ENCODE peak calls at places on chromosome 21, in six cellular contexts. One of them, this sample, is unnamed.

GRCh38 chr21:15421521-15421920 is 308.3 kb upstream of the USP25 start:
- DNase-seq in cardiac muscle cell: no peak
- DNase-seq in GM23338: no peak
- DNase-seq in ovary: no peak
- DNase-seq in IMR-90: no peak
- DNase-seq in body of pancreas: no peak
- DNase-seq in this sample: no peak

GRCh38 chr21:29182674-29183073 is 52.2 kb downstream of the MAP3K7CL start:
- DNase-seq in ovary: no peak
- DNase-seq in cardiac muscle cell: no peak
- DNase-seq in body of pancreas: no peak
- DNase-seq in IMR-90: peak
- DNase-seq in GM23338: no peak
- DNase-seq in this sample: no peak

GRCh38 chr21:18959817-18960216 is 556.2 kb upstream of the TMPRSS15 start:
- DNase-seq in body of pancreas: no peak
- DNase-seq in cardiac muscle cell: no peak
- DNase-seq in GM23338: no peak
- DNase-seq in IMR-90: no peak
- DNase-seq in ovary: no peak
- DNase-seq in this sample: no peak

GRCh38 chr21:37389456-37389855 is 22.9 kb downstream of the DYRK1A start:
- DNase-seq in ovary: no peak
- DNase-seq in cardiac muscle cell: no peak
- DNase-seq in body of pancreas: no peak
- DNase-seq in IMR-90: no peak
- DNase-seq in GM23338: no peak
- DNase-seq in this sample: no peak

GRCh38 chr21:38306833-38307232 is 50.0 kb downstream of the KCNJ15 start:
- DNase-seq in body of pancreas: no peak
- DNase-seq in ovary: no peak
- DNase-seq in IMR-90: peak
- DNase-seq in GM23338: no peak
- DNase-seq in cardiac muscle cell: no peak
- DNase-seq in this sample: no peak

GRCh38 chr21:42666023-42666747 is 12.8 kb downstream of the PDE9A start:
- DNase-seq in cardiac muscle cell: no peak
- DNase-seq in IMR-90: no peak
- DNase-seq in GM23338: peak
- DNase-seq in body of pancreas: no peak
- DNase-seq in ovary: no peak
- DNase-seq in this sample: no peak

GRCh38 chr21:26177187-26177586 is 6.6 kb upstream of the APP start:
- DNase-seq in cardiac muscle cell: no peak
- DNase-seq in GM23338: no peak
- DNase-seq in body of pancreas: no peak
- DNase-seq in IMR-90: no peak
- DNase-seq in ovary: no peak
- DNase-seq in this sample: no peak

GRCh38 chr21:17783816-17784598 is 35.1 kb downstream of the C21orf91 start:
- DNase-seq in body of pancreas: no peak
- DNase-seq in IMR-90: no peak
- DNase-seq in cardiac muscle cell: no peak
- DNase-seq in ovary: no peak
- DNase-seq in GM23338: no peak
- DNase-seq in this sample: no peak

GRCh38 chr21:43306911-43307676 is 119.8 kb downstream of the SIK1 start:
- DNase-seq in IMR-90: peak
- DNase-seq in body of pancreas: no peak
- DNase-seq in cardiac muscle cell: no peak
- DNase-seq in ovary: peak
- DNase-seq in GM23338: no peak
- DNase-seq in this sample: no peak

GRCh38 chr21:46605759-46606426 is 1.0 kb upstream of the S100B start:
- DNase-seq in GM23338: no peak
- DNase-seq in body of pancreas: no peak
- DNase-seq in cardiac muscle cell: no peak
- DNase-seq in ovary: no peak
- DNase-seq in IMR-90: no peak
- DNase-seq in this sample: no peak

GRCh38 chr21:46128106-46128982 is 27.0 kb downstream of the FTCD start:
- DNase-seq in ovary: peak
- DNase-seq in body of pancreas: no peak
- DNase-seq in cardiac muscle cell: peak
- DNase-seq in GM23338: no peak
- DNase-seq in IMR-90: no peak
- DNase-seq in this sample: no peak

GRCh38 chr21:46626536-46627302 is 8.8 kb upstream of the PRMT2 start:
- DNase-seq in body of pancreas: no peak
- DNase-seq in cardiac muscle cell: no peak
- DNase-seq in GM23338: peak
- DNase-seq in ovary: no peak
- DNase-seq in IMR-90: no peak
- DNase-seq in this sample: no peak

GRCh38 chr21:14243461-14243860 is 27.5 kb downstream of the RBM11 start:
- DNase-seq in cardiac muscle cell: no peak
- DNase-seq in ovary: no peak
- DNase-seq in body of pancreas: no peak
- DNase-seq in IMR-90: no peak
- DNase-seq in GM23338: no peak
- DNase-seq in this sample: no peak

GRCh38 chr21:17045214-17045835 is 467.5 kb upstream of the CXADR start:
- DNase-seq in cardiac muscle cell: peak
- DNase-seq in IMR-90: peak
- DNase-seq in body of pancreas: no peak
- DNase-seq in ovary: no peak
- DNase-seq in GM23338: peak
- DNase-seq in this sample: no peak

GRCh38 chr21:33368576-33368975 is 34.6 kb upstream of the IFNGR2 start:
- DNase-seq in body of pancreas: no peak
- DNase-seq in ovary: no peak
- DNase-seq in cardiac muscle cell: no peak
- DNase-seq in GM23338: no peak
- DNase-seq in IMR-90: no peak
- DNase-seq in this sample: no peak

DNA sequence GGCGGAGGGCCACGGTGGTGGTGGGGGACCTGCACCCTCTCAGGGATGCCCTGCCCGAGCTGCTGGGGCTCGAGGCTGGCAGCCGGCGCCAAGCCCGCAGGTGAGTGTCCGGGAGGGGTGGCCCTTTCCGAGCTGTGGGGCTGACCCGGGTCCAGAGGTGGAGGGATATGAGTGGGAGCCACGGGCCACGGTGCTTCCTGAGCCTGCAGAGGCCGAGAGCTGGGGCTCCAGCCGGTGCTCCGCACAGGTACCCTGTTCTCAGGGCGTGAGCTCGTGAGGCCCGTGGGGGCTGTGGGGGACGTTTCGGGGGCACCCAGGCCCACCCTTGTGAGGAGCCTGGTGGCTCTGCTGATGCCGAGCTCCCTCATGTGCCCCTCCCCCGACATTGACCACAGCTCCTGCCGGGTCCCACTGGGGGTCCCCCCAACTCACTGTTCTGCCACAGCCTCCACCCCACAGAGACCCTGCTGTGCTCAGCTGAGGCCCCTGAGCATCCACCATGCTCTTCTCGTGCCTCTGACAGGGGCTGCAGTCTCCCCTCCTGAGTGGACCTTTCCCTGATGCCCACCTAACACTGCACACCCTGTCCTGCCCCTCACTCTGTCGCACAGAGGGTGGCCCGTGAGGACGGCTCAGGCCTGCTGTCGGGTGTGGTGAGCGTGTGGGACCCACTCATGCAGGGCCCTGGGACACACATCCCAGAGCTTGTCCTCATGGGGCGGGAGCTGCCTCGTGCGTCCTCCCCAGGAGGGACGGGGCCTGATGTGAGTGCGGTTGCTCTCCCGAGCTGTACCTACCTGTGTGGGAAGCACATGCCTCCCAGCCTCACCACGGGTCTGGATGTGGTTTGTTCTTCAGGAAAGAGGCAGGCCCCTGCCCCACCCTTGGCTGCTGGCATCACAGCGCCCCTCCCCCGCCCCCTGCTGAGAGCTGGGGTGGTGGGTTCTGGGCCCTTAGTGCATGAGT is 27.5 kb downstream of the SLX9 start:
- DNase-seq in GM23338: no peak
- DNase-seq in cardiac muscle cell: no peak
- DNase-seq in IMR-90: no peak
- DNase-seq in body of pancreas: no peak
- DNase-seq in ovary: no peak
- DNase-seq in this sample: no peak
- H3K4me3 ChIP-seq in GM23338: no peak
- H3K4me3 ChIP-seq in cardiac muscle cell: no peak
- H3K4me3 ChIP-seq in IMR-90: no peak
- H3K4me3 ChIP-seq in body of pancreas: no peak
- H3K4me3 ChIP-seq in ovary: no peak
- H3K4me3 ChIP-seq in this sample: no peak

GRCh38 chr21:44357064-44357837 is 3.8 kb downstream of the TRPM2 start:
- DNase-seq in body of pancreas: no peak
- DNase-seq in ovary: no peak
- DNase-seq in cardiac muscle cell: no peak
- DNase-seq in IMR-90: no peak
- DNase-seq in GM23338: no peak
- DNase-seq in this sample: no peak

GRCh38 chr21:44354001-44354405 is 582 bp downstream of the TRPM2 start:
- DNase-seq in cardiac muscle cell: no peak
- DNase-seq in IMR-90: no peak
- DNase-seq in body of pancreas: no peak
- DNase-seq in GM23338: no peak
- DNase-seq in ovary: no peak
- DNase-seq in this sample: no peak

GRCh38 chr21:44356636-44357035 is 3.2 kb downstream of the TRPM2 start:
- DNase-seq in IMR-90: no peak
- DNase-seq in GM23338: no peak
- DNase-seq in cardiac muscle cell: no peak
- DNase-seq in body of pancreas: no peak
- DNase-seq in ovary: no peak
- DNase-seq in this sample: no peak

GRCh38 chr21:44353200-44353970 is at the start of gene TRPM2:
- DNase-seq in GM23338: no peak
- DNase-seq in IMR-90: no peak
- DNase-seq in ovary: no peak
- DNase-seq in cardiac muscle cell: no peak
- DNase-seq in body of pancreas: no peak
- DNase-seq in this sample: no peak

DNA sequence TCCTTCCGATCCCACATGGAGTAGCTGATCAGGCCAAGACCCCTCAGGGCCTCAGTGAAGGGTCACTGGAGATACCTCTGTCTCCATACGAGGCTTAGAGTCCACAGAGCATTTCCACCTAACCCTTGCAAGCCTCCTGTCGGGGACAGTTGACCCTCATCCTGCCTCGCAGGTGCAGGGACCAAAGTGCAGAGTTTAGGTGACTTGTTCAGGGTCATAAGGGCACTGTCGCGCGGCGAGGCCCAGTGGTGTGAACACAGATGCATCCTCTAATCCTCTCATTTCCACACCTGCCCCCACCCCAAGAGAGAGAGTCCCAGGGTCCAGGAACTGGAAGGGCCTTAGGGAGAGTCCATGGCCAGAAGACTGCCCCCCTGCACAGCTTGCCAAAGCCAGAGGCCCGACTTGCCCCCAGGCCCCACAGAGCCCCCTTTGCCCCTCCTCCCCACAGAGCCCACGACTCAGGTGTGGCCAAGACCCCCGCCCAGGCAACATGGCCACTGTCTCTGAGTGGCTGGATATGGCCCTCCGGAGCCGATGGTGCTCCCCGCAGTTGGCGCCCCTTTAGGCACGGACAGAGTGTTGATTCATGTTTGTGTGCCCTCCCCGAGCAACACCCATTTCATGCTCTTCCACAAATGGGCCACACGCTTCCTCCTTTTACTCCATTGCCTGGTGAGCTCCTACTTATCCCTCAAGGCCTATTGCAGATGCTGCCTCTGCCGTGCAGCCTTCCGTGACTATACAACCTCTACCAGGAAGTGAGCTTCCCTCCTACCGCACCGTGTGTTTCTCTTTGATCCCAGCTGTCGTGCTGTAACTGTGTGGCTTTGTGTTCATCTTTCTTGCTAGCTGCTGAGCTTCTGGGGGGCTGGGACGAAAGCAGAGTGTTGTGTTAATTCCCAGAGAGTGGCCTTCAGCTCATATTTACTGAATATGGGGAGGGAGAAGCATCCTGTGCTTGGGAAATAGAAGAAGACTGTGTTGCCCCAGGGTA is 1.7 kb downstream of the TRPM2 start:
- DNase-seq in IMR-90: no peak
- DNase-seq in body of pancreas: no peak
- DNase-seq in GM23338: no peak
- DNase-seq in ovary: no peak
- DNase-seq in cardiac muscle cell: no peak
- DNase-seq in this sample: no peak
- TF ChIP-seq CTCF in IMR-90: no peak
- TF ChIP-seq CTCF in body of pancreas: no peak
- TF ChIP-seq CTCF in GM23338: no peak
- TF ChIP-seq CTCF in ovary: no peak
- TF ChIP-seq CTCF in cardiac muscle cell: no peak
- TF ChIP-seq CTCF in this sample: no peak

DNA sequence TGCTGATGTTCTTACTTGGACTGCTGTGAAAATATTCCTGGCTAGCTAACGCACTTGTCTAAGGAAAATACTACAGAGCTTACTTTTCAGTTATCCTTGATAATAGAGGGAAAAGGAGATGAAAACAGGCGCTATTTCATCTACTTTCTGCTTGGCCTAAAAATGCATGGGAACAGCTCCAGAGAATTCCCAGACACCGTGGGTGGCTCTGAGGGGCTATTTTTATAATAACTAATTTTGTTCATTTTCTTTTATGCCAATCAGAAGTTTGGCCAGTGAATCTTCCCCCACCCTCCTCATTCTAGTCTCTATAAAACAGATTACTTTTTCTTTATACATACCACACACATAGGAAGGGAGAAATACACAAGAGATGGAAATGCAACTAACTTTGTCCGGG is 322.9 kb downstream of the SETD4 start:
- DNase-seq in GM23338: no peak
- DNase-seq in IMR-90: no peak
- DNase-seq in ovary: no peak
- DNase-seq in cardiac muscle cell: no peak
- DNase-seq in body of pancreas: no peak
- DNase-seq in this sample: no peak
- H3K4me3 ChIP-seq in GM23338: no peak
- H3K4me3 ChIP-seq in IMR-90: no peak
- H3K4me3 ChIP-seq in ovary: no peak
- H3K4me3 ChIP-seq in cardiac muscle cell: no peak
- H3K4me3 ChIP-seq in body of pancreas: no peak
- H3K4me3 ChIP-seq in this sample: no peak

DNA sequence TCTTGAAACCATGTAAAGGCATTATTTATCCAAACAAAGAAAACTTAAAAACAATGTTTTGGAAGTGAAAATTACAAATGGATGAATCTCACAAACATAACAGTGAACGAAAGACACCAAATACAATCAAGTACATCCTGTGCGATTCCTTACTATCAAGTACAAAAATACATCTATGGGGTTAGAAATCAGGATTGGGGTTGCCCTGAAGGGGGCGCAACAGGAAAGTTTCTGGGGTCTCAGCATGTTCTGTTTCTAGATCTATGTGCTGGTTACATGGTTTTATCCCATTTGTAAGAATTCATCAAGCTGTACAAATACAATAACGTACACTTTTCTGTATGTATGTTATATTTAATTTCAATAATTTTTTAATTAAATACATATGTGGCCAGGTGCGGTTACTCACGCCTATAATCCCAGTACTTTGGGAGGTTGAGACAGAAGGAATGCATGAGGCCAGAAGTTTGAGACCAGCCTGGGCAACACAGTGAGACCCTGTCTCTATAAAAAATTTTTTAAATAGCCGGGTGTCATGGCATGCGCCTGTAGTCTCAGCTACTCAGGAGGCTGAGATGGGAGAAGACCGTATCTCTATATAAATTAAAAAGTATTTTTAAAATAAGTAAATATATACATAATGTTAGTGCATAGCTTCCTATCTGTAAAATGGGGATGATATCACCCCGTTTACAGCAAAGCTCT is 121.5 kb upstream of the SOD1 start:
- DNase-seq in body of pancreas: no peak
- DNase-seq in cardiac muscle cell: no peak
- DNase-seq in IMR-90: no peak
- DNase-seq in ovary: no peak
- DNase-seq in GM23338: peak
- DNase-seq in this sample: no peak
- TF ChIP-seq CTCF in body of pancreas: no peak
- TF ChIP-seq CTCF in cardiac muscle cell: peak
- TF ChIP-seq CTCF in IMR-90: no peak
- TF ChIP-seq CTCF in ovary: no peak
- TF ChIP-seq CTCF in GM23338: peak
- TF ChIP-seq CTCF in this sample: no peak